ENCODE peak calls at places on chromosomes 11 and 22, in five cellular contexts. N, L, W, U and Y are unnamed samples.

GRCh38 chr22:38613588-38613987 is 42.6 kb downstream of the FAM227A start:
- DNase-seq in N (no peak), L (no peak), U (no peak), W (no peak), Y (no peak)

GRCh38 chr22:38155703-38156102 is 25.9 kb downstream of the PLA2G6 start:
- DNase-seq in N (no peak), W (no peak), U (no peak), L (no peak), Y (no peak)

GRCh38 chr11:67606150-67606476 is 623 bp upstream of the NDUFV1 start:
- DNase-seq in L (no peak), U (no peak), N (peak; percentile 25), W (no peak), Y (no peak)

GRCh38 chr11:59918494-59918893 is 19.7 kb upstream of the OOSP1 start:
- DNase-seq in W (no peak), N (peak; percentile 41), L (no peak), U (no peak), Y (peak; percentile 46)

GRCh38 chr22:19871845-19872778 is 17.4 kb upstream of the GNB1L start:
- DNase-seq in U (peak; percentile 61), L (no peak), W (peak; percentile 1), N (no peak), Y (no peak)

GRCh38 chr22:30312053-30312452 is 14.7 kb downstream of the TBC1D10A start:
- DNase-seq in L (peak; percentile 65), N (no peak), U (no peak), W (no peak), Y (peak; percentile 92)

GRCh38 chr11:35163707-35164496 is 24.9 kb downstream of the CD44 start:
- DNase-seq in U (no peak), N (no peak), L (no peak), W (no peak), Y (no peak)

GRCh38 chr11:111018571-111018970 is 227.0 kb upstream of the POU2AF2 start:
- DNase-seq in N (peak; percentile 84), W (no peak), L (no peak), U (no peak), Y (no peak)

GRCh38 chr11:74447720-74448119 is 19.6 kb downstream of the KCNE3 start:
- DNase-seq in W (no peak), U (no peak), N (no peak), L (no peak), Y (no peak)

GRCh38 chr11:36266767-36267166 is 22.5 kb downstream of the COMMD9 start:
- DNase-seq in W (no peak), L (no peak), N (no peak), U (no peak), Y (no peak)

GRCh38 chr22:19853879-19854777 is 546 bp downstream of the GNB1L start:
- DNase-seq in U (peak; percentile 63), W (no peak), L (no peak), N (no peak), Y (no peak)

GRCh38 chr11:26187639-26188038 is 144.3 kb upstream of the ANO3 start:
- DNase-seq in U (no peak), L (peak; percentile 18), N (peak; percentile 87), W (no peak), Y (peak; percentile 78)

GRCh38 chr11:29093416-29093815 is 923.4 kb downstream of the KCNA4 start:
- DNase-seq in U (no peak), L (no peak), N (peak; percentile 62), W (no peak), Y (no peak)

GRCh38 chr11:121670792-121671275 is 218.1 kb upstream of the SORL1-AS1 start:
- DNase-seq in N (peak; percentile 40), L (no peak), U (no peak), W (no peak), Y (no peak)

GRCh38 chr11:2092956-2093412 is 46.2 kb downstream of the IGF2 start:
- DNase-seq in L (peak; percentile 93), W (peak; percentile 15), U (peak; percentile 88), N (peak; percentile 61), Y (peak; percentile 69)

GRCh38 chr11:48127521-48128183 is 89.0 kb upstream of the OR4B1 start:
- DNase-seq in W (no peak), N (no peak), U (no peak), L (no peak), Y (no peak)

GRCh38 chr22:39350803-39351688 is 1.3 kb downstream of the SYNGR1 start:
- DNase-seq in N (no peak), L (no peak), W (no peak), U (no peak), Y (no peak)

GRCh38 chr11:85970593-85970992 is 98.3 kb downstream of the PICALM start:
- DNase-seq in L (no peak), U (no peak), N (no peak), W (no peak), Y (no peak)

GRCh38 chr11:35721576-35722341 is 59.2 kb downstream of the TRIM44 start:
- DNase-seq in N (no peak), U (no peak), L (no peak), W (no peak), Y (no peak)

GRCh38 chr22:22410677-22411076 is 97.9 kb downstream of the ZNF280B start:
- DNase-seq in U (no peak), N (no peak), W (no peak), L (no peak), Y (no peak)

GRCh38 chr22:43993072-43993760 is 30.9 kb upstream of the PARVB start:
- DNase-seq in L (peak; percentile 44), U (no peak), W (no peak), N (peak; percentile 74), Y (no peak)

GRCh38 chr22:50105529-50106100 is 15.8 kb downstream of the MOV10L1 start:
- DNase-seq in N (peak; percentile 66), W (no peak), U (no peak), L (no peak), Y (peak; percentile 64)

GRCh38 chr11:134139873-134140331 is 71.0 kb downstream of the JAM3 start:
- DNase-seq in N (peak; percentile 91), L (peak; percentile 19), W (no peak), U (no peak), Y (peak; percentile 46)

GRCh38 chr11:133476570-133477262 is 55.6 kb downstream of the OPCML start:
- DNase-seq in U (no peak), L (no peak), W (no peak), N (no peak), Y (peak; percentile 28)

GRCh38 chr11:97937501-97937900 is 1083.2 kb upstream of the CNTN5 start:
- DNase-seq in L (no peak), N (peak; percentile 46), W (no peak), U (no peak), Y (no peak)

GRCh38 chr22:23075525-23076216 is 5.4 kb downstream of the GNAZ start:
- DNase-seq in L (peak; percentile 22), W (no peak), U (no peak), N (no peak), Y (no peak)

GRCh38 chr11:117874253-117874909 is 2.1 kb downstream of the FXYD6 start:
- DNase-seq in W (no peak), L (no peak), U (no peak), N (no peak), Y (no peak)

GRCh38 chr11:114044042-114044871 is 15.3 kb upstream of the ZBTB16 start:
- DNase-seq in N (peak; percentile 65), W (no peak), U (peak; percentile 25), L (no peak), Y (no peak)

GRCh38 chr11:111019931-111020381 is 225.6 kb upstream of the POU2AF2 start:
- DNase-seq in L (no peak), N (peak; percentile 56), U (no peak), W (no peak), Y (no peak)

GRCh38 chr11:23021287-23021863 is 161.1 kb upstream of the CCDC179 start:
- DNase-seq in U (no peak), W (no peak), N (peak; percentile 39), L (peak; percentile 14), Y (peak; percentile 14)

GRCh38 chr22:19900707-19901436 is 40.7 kb upstream of the COMT start:
- DNase-seq in L (no peak), W (no peak), N (no peak), U (no peak), Y (no peak)

DNA sequence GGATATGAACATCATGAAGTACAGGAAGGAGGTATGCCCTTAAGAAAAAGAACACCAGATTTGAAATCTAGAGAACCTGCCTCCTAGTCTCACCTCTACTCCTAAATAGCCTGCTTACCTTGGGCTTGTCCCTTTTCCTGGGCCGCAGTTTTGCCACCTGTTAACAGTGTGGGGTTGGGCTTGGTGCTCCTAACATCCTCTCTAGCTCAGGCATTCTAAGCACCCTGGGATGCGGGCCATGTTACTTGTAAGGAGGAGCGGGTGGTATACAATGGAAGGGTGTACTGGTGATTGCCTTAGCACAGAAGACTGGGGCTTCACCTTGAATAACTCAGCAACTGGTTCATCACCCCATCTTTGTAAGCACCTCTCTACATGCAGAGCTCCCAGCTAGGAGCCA is 48.7 kb downstream of the TIMP3 start:
- DNase-seq in N (no peak), U (no peak), L (no peak), W (no peak), Y (no peak)
- H3K4me1 ChIP-seq in N (peaks cover 22% of the 10 kb centered on the region), U (peaks cover 5% of the 10 kb centered on the region), L (no peaks in the 10 kb centered on the region), W (peaks cover 47% of the 10 kb centered on the region), Y (peaks cover 10% of the 10 kb centered on the region)

DNA sequence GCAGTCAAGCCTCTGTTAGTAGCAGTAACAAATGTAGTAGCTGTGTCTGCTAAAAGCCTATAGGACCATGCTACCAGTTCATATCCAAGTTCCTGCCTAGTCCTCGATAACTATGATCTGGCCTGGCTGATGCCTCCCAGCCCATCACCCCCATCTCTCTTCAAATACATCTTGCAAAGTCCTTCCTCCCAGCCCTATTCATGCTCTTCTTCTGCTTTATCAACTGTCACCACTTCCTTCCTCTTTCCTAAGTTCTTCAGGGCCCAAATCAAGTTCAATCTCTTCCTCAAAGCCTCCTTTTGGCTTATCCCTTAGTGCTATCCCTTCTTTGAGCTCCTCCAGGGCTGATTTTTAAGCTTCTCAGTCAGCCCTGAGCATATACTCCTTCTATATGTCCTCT is 150.9 kb upstream of the THY1 start:
- DNase-seq in W (no peak), N (no peak), U (no peak), L (no peak), Y (no peak)
- H3K27ac ChIP-seq in W (no peak overlapping the region), N (no peak overlapping the region), U (no peak overlapping the region), L (no peak overlapping the region), Y (no peak overlapping the region)

DNA sequence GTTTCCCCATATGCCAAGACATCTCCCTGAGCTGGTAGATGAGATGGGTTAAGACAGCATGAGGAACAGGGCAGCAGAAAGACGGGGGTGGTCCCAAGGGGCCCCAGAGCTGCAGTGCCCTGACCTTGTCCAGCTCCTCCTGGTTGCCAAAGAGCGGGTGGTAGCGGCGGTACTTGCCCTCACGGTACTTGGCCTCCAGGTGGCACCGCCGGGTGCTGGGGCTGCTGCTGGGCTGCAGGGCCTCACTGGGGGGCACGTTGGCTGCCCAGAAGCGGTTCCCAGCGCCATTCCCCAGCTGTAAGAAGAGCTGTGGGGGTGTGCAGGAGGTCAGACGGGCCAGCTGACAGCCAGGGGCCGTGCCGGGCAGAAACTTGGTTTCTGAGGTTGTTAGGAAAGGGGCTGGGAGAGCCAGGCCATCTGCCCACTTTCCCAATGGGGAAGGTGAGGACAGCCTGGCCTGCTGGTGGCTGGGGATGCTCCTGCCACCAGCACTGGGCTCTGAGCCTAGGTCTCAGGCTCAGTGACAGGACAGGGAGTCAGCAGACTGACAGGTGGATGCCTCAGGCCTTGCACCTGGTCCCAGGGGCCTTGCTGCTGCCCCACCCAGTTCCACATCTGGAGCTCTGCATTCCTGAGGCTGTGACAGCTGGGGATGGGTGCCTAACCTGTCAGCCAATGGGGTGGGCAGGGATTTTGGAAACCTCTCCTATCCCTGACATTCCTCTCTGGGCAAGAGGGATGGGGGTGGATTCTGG is 30.0 kb upstream of the PDE2A start:
- DNase-seq in W (no peak), U (no peak), N (no peak), L (no peak), Y (no peak)
- TF ChIP-seq CTCF in W (no peak), U (no peak), N (peak; percentile 26), L (no peak), Y (peak; percentile 49)

GRCh38 chr11:6559375-6559774 is 44.0 kb downstream of the RRP8 start:
- DNase-seq in N (no peak), L (no peak), U (no peak), W (no peak), Y (no peak)
- H3K4me1 ChIP-seq in N (no peaks in the 10 kb centered on the region), L (no peaks in the 10 kb centered on the region), U (no peaks in the 10 kb centered on the region), W (no peaks in the 10 kb centered on the region), Y (no peaks in the 10 kb centered on the region)